ENCODE peak calls at places on chromosomes 12 and 14, in six cellular contexts. S, D, Q, X, M and K are unnamed samples.

GRCh38 chr12:106033161-106033675 is 105.5 kb downstream of the NUAK1 start:
- DNase-seq in M (no peak), S (no peak), D (no peak), Q (no peak), X (no peak), K (no peak)

GRCh38 chr12:111759991-111760390 is 6.7 kb upstream of the ALDH2 start:
- DNase-seq in D (no peak), X (no peak), M (no peak), S (no peak), Q (no peak), K (no peak)

GRCh38 chr12:120381752-120382419 is 12.9 kb upstream of the MSI1 start:
- DNase-seq in X (no peak), S (no peak), M (no peak), Q (no peak), D (no peak), K (no peak)

GRCh38 chr12:101862245-101862644 is 15.1 kb upstream of the DRAM1 start:
- DNase-seq in X (no peak), Q (no peak), S (no peak), D (no peak), M (no peak), K (no peak)

GRCh38 chr12:13851828-13852227 is 129.6 kb downstream of the GRIN2B start:
- DNase-seq in D (peak), S (no peak), M (no peak), X (no peak), Q (no peak), K (no peak)

GRCh38 chr12:14367097-14367661 is 1.7 kb downstream of the ATF7IP start:
- DNase-seq in X (no peak), M (peak), D (no peak), Q (no peak), S (no peak), K (peak)

GRCh38 chr12:104494137-104494815 is 37.5 kb downstream of the CHST11 start:
- DNase-seq in Q (no peak), X (no peak), S (no peak), D (no peak), M (no peak), K (peak)

GRCh38 chr12:80053048-80053790 is 46.1 kb upstream of the OTOGL start:
- DNase-seq in D (no peak), X (peak), M (peak), S (peak), Q (peak), K (no peak)

GRCh38 chr12:47903151-47903611 is 1.6 kb downstream of the VDR start:
- DNase-seq in S (peak), Q (no peak), D (no peak), X (no peak), M (peak), K (no peak)

GRCh38 chr14:61186341-61186740 is 94.8 kb downstream of the TMEM30B start:
- DNase-seq in D (no peak), S (no peak), M (no peak), Q (no peak), X (no peak), K (no peak)

DNA sequence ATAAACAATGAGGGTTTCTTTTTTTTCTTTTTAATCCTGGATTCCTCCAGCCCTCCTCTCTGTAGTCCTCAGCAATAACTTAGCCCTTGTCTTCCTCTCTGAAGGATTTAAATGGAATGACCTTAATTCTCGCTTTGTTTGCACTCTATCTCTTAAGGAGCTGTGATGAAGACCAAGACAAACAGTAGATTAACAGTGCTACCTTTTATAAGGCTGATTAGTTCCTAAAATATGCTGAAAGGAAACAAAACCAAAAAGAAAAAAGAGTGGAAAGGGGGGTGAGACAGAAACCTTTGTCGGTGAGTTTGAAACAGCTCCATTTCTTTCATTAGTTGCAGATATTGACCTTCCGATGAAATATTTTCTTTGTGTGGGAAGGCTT is 38.7 kb upstream of the PTCSC3 start:
- DNase-seq in D (no peak), S (no peak), X (no peak), M (peak), Q (no peak), K (no peak)
- H3K27ac ChIP-seq in D (no peak), S (no peak), X (no peak), M (peak), Q (no peak), K (no peak)

GRCh38 chr12:125304029-125304428 is 238.8 kb downstream of the AACS start:
- DNase-seq in Q (no peak), M (no peak), D (no peak), X (no peak), S (no peak), K (no peak)

GRCh38 chr12:125300249-125300648 is 235.0 kb downstream of the AACS start:
- DNase-seq in S (no peak), X (no peak), Q (no peak), M (no peak), D (no peak), K (no peak)

GRCh38 chr12:125310461-125310860 is 245.2 kb downstream of the AACS start:
- DNase-seq in Q (no peak), D (no peak), X (no peak), S (no peak), M (no peak), K (no peak)

GRCh38 chr12:125299840-125300239 is 234.6 kb downstream of the AACS start:
- DNase-seq in S (no peak), X (no peak), Q (no peak), D (no peak), M (no peak), K (no peak)

GRCh38 chr12:125305221-125305620 is 240.0 kb downstream of the AACS start:
- DNase-seq in Q (no peak), M (no peak), X (no peak), S (no peak), D (no peak), K (no peak)
- H3K27ac ChIP-seq in Q (no peak), M (no peak), X (no peak), S (no peak), D (no peak), K (no peak)

GRCh38 chr12:124261885-124262284 is 33.0 kb upstream of the RFLNA start:
- DNase-seq in M (no peak), D (no peak), S (no peak), X (no peak), Q (no peak), K (no peak)
- H3K27ac ChIP-seq in M (no peak), D (no peak), S (no peak), X (no peak), Q (no peak), K (no peak)

GRCh38 chr14:65277027-65277426 is 135.5 kb upstream of the FUT8 start:
- DNase-seq in X (no peak), S (no peak), D (no peak), M (peak), Q (no peak), K (no peak)
- H3K27ac ChIP-seq in X (no peak), S (no peak), D (no peak), M (peak), Q (no peak), K (no peak)

GRCh38 chr12:31705651-31706050 is 23.2 kb downstream of the AMN1 start:
- DNase-seq in Q (no peak), X (no peak), M (no peak), D (no peak), S (no peak), K (no peak)
- H3K27ac ChIP-seq in Q (no peak), X (no peak), M (no peak), D (no peak), S (no peak), K (no peak)

DNA sequence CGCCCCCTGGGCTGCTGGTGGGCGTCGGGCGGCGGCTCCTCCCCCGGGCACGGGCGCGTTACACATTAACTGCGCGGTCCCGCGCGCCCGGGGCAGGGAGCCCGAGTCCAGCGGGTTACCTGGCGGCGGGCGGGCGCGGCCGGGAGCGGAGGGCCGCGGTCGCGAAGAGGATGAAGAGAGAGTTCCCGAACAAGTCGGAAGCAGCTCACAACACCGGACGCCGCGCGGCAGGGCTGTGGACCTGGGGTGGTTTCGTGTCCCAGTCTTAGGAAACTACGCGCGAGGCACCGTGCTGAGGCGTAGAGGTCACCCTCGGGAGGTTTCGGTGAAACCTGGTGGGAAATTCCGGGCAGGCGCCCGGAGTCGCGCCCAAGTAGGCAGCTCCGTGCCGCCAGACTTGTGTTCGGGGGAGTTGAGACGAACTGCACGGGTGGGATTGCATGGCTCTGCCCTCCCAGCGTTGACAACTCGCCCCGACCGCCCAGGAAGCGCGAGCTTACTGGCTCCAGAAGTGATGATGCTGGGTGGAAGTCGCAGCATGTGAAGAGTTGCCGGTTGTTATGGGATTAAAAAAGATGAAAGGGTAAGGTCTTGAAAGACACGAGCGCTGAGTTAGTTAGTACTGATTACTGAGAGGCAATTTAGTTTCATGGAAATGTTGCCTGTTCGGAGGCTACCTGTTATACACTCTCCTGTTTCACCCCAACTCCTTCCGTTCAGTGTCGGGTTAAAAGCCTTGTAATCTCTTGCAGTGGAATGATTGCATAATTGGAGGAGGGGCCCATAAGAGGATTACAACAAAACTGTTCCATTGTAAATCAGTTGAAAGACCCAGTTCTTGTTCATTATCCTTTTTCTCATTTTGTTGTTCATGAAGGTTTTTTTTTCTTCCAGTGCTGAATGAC is 879 bp downstream of the RAB3IP start:
- DNase-seq in Q (peak), D (no peak), X (peak), S (peak), M (peak), K (peak)
- H3K27ac ChIP-seq in Q (peak), D (no peak), X (peak), S (peak), M (peak), K (peak)

DNA sequence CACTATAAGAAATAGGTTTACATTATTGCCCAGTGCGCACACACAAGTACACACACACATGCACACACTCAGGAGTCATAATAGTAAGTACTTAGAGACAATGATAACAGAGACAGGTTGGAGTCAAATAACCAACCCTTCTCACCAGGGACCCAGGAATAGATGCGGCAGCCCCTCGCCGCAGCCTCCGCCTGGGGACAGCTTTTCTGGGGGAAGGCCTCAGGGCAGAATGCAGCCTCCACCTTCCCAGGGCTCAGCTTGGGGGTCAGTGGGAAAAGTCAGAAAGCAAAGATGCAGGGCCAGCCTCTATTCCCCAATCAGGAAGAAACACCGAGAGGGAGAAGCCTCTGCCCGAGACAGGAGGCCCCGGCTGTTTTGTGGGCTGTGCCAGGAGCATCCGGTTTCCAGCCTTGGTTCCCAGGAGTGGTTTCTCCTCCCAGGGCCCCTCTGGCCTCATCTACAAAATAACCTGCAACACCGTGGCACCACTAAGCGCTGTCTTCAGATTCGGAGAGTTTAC is 23.4 kb upstream of the EIF5 start:
- DNase-seq in S (no peak), Q (no peak), X (no peak), M (no peak), D (no peak), K (no peak)
- H3K27ac ChIP-seq in S (no peak), Q (no peak), X (no peak), M (no peak), D (no peak), K (no peak)

DNA sequence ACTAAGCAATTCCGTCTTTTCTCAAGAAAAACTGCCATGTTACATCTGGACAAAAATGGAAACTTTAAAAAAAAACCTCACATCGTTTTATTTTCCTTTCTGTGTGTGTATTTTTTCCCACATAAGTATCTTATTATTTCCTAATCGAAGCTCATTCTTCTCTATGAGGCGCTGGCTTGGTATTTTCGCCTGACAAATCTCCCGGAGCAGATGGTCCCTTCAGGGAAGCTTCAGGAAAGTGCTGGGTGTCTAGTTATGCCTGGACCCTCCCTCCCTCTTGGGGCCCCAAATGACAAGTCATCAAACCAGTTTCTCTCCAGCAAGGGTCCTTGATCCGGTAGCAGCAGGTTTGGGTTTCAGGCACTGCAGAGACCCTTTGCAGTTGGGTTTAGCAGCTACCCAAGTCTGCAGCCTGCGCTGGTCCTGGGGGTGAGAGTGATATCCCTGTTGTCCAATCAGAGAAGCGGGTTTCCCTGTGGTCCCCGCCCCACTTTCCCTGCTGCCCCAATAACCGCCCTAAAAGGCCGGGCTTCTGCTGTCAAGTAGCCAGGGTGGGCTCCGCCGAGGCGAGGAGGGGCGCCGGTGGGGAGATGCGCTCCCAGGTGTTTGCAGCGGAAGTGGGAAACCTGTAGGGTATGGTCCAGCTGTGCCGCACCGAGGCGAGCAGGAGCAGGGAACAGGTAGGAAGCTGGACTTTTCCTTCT is at the start of gene CNTN1:
- DNase-seq in M (no peak), Q (peak), S (peak), D (peak), X (no peak), K (no peak)
- H3K27ac ChIP-seq in M (no peak), Q (no peak), S (no peak), D (no peak), X (no peak), K (no peak)